ENCODE peak calls at places on chromosome 11, in five cellular contexts. R, E, I, F and V are unnamed samples.

GRCh38 chr11:120337133-120337895 is 1.1 kb downstream of the ARHGEF12 start:
- DNase-seq in R (peak), E (peak), I (peak), F (no peak), V (no peak)

GRCh38 chr11:1341928-1342524 is 32.6 kb upstream of the TOLLIP start:
- DNase-seq in R (no peak), E (no peak), I (no peak), F (no peak), V (no peak)

GRCh38 chr11:58958500-58958899 is 19.2 kb downstream of the GLYATL1 start:
- DNase-seq in R (peak), E (peak), I (peak), F (peak), V (no peak)

GRCh38 chr11:26247340-26247739 is 84.6 kb upstream of the ANO3 start:
- DNase-seq in R (no peak), E (no peak), I (no peak), F (no peak), V (no peak)

GRCh38 chr11:9756461-9756860 is 92.6 kb downstream of the SWAP70 start:
- DNase-seq in R (no peak), E (no peak), I (no peak), F (no peak), V (no peak)

GRCh38 chr11:108875134-108875533 is 210.3 kb downstream of the DDX10 start:
- DNase-seq in R (no peak), E (no peak), I (no peak), F (no peak), V (no peak)

GRCh38 chr11:126716456-126717083 is 284.0 kb downstream of the KIRREL3 start:
- DNase-seq in R (peak), E (peak), I (peak), F (peak), V (no peak)

GRCh38 chr11:8566613-8567210 is 27.3 kb downstream of the STK33 start:
- DNase-seq in R (no peak), E (peak), I (peak), F (peak), V (no peak)

GRCh38 chr11:36455658-36456111 is 54.4 kb downstream of the TRAF6 start:
- DNase-seq in R (no peak), E (peak), I (no peak), F (no peak), V (peak)

GRCh38 chr11:69121621-69122336 is 34.0 kb upstream of the SMIM38 start:
- DNase-seq in R (no peak), E (no peak), I (no peak), F (no peak), V (no peak)

GRCh38 chr11:119615003-119615878 is 113.8 kb downstream of the NECTIN1 start:
- DNase-seq in R (no peak), E (no peak), I (peak), F (peak), V (no peak)

GRCh38 chr11:15326535-15326934 is 211.8 kb downstream of the INSC start:
- DNase-seq in R (no peak), E (no peak), I (no peak), F (no peak), V (no peak)

GRCh38 chr11:2590951-2591754 is 108.6 kb downstream of the KCNQ1OT1 start:
- DNase-seq in R (peak), E (no peak), I (no peak), F (no peak), V (no peak)

GRCh38 chr11:69186316-69187266 is 30.9 kb downstream of the SMIM38 start:
- DNase-seq in R (no peak), E (peak), I (no peak), F (no peak), V (no peak)

GRCh38 chr11:2878782-2879181 is 6.8 kb downstream of the CDKN1C start:
- DNase-seq in R (no peak), E (no peak), I (no peak), F (no peak), V (no peak)

GRCh38 chr11:131681875-131682274 is 311.5 kb downstream of the NTM start:
- DNase-seq in R (no peak), E (no peak), I (no peak), F (no peak), V (no peak)

GRCh38 chr11:105100206-105100605 is 39.4 kb downstream of the CARD18 start:
- DNase-seq in R (no peak), E (no peak), I (no peak), F (no peak), V (no peak)

GRCh38 chr11:44949160-44950035 is 1.3 kb downstream of the TP53I11 start:
- DNase-seq in R (peak), E (peak), I (no peak), F (no peak), V (peak)

GRCh38 chr11:123518496-123519054 is 88.5 kb downstream of the GRAMD1B start:
- DNase-seq in R (no peak), E (no peak), I (no peak), F (no peak), V (no peak)

GRCh38 chr11:45091563-45092392 is 54.7 kb upstream of the PRDM11 start:
- DNase-seq in R (no peak), E (peak), I (no peak), F (no peak), V (no peak)

GRCh38 chr11:59728913-59729312 is 15.3 kb upstream of the OR10V1 start:
- DNase-seq in R (no peak), E (no peak), I (no peak), F (no peak), V (no peak)

GRCh38 chr11:110317516-110317932 is 21.1 kb upstream of the RDX start:
- DNase-seq in R (no peak), E (no peak), I (no peak), F (no peak), V (no peak)

GRCh38 chr11:46296520-46297448 is 19.3 kb downstream of the CREB3L1 start:
- DNase-seq in R (no peak), E (peak), I (no peak), F (no peak), V (peak)

GRCh38 chr11:119169272-119169719 is 771 bp downstream of the NLRX1 start:
- DNase-seq in R (peak), E (peak), I (peak), F (peak), V (peak)

GRCh38 chr11:449889-450808 is at the start of gene PTDSS2:
- DNase-seq in R (peak), E (peak), I (peak), F (peak), V (peak)

GRCh38 chr11:69541501-69542313 is 60.2 kb downstream of the LINC01488 start:
- DNase-seq in R (no peak), E (no peak), I (peak), F (no peak), V (no peak)

GRCh38 chr11:112831969-112832368 is 129.3 kb upstream of the NCAM1 start:
- DNase-seq in R (no peak), E (no peak), I (no peak), F (no peak), V (no peak)

GRCh38 chr11:76321820-76322524 is 59.0 kb downstream of the THAP12 start:
- DNase-seq in R (peak), E (peak), I (no peak), F (no peak), V (no peak)

GRCh38 chr11:70470127-70470526 is 71.8 kb downstream of the CTTN start:
- DNase-seq in R (no peak), E (no peak), I (no peak), F (no peak), V (no peak)

GRCh38 chr11:96155627-96156378 is 187.2 kb downstream of the MAML2 start:
- DNase-seq in R (peak), E (peak), I (peak), F (peak), V (peak)

GRCh38 chr11:14748093-14748492 is 104.5 kb downstream of the PDE3B start:
- DNase-seq in R (no peak), E (no peak), I (no peak), F (no peak), V (no peak)

GRCh38 chr11:29224739-29225384 is 792.0 kb downstream of the KCNA4 start:
- DNase-seq in R (peak), E (peak), I (no peak), F (no peak), V (no peak)

GRCh38 chr11:121523581-121524232 is 70.9 kb upstream of the SORL1-AS1 start:
- DNase-seq in R (no peak), E (peak), I (peak), F (no peak), V (no peak)

GRCh38 chr11:48081151-48082010 is 101.0 kb downstream of the PTPRJ start:
- DNase-seq in R (no peak), E (no peak), I (no peak), F (no peak), V (peak)

GRCh38 chr11:57402188-57403066 is 12.0 kb upstream of the PRG2 start:
- DNase-seq in R (no peak), E (no peak), I (no peak), F (peak), V (no peak)

GRCh38 chr11:73648629-73649046 is 2.3 kb downstream of the PLEKHB1 start:
- DNase-seq in R (no peak), E (peak), I (peak), F (no peak), V (no peak)

GRCh38 chr11:73645972-73646631 is at the start of gene PLEKHB1:
- DNase-seq in R (peak), E (peak), I (no peak), F (no peak), V (no peak)

GRCh38 chr11:73647459-73648100 is 1.2 kb downstream of the PLEKHB1 start:
- DNase-seq in R (peak), E (peak), I (peak), F (peak), V (peak)

GRCh38 chr11:73649206-73649605 is 2.8 kb downstream of the PLEKHB1 start:
- DNase-seq in R (no peak), E (peak), I (no peak), F (no peak), V (no peak)

GRCh38 chr11:73645570-73645969 is 811 bp upstream of the PLEKHB1 start:
- DNase-seq in R (no peak), E (peak), I (no peak), F (no peak), V (no peak)
- H3K27ac ChIP-seq in R (no peak), E (no peak), I (no peak), F (no peak), V (no peak)

GRCh38 chr11:35138058-35138457 is 913 bp upstream of the CD44 start:
- DNase-seq in R (no peak), E (no peak), I (no peak), F (no peak), V (no peak)
- H3K4me3 ChIP-seq in R (peak), E (no peak), I (no peak), F (peak), V (peak)

DNA sequence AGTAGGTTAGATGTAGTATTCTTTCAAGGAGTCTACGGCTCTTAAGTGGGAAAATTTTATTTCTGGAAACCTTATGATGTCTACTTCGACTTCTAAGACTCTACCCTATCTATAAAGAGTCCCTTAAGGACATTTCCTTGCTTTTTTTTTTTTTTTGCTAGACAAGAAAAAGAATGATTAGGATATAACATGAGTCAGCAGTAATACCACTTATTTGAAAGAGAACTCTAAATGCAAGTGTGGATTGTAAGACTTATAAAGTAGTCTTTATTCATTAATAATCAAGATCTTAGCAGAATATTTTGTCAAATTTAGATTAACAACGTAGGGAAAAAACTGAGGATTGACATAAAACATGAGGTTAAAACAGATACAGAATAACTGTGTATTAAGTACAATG is 71.0 kb downstream of the DKK3 start:
- DNase-seq in R (no peak), E (no peak), I (no peak), F (no peak), V (no peak)
- H3K27ac ChIP-seq in R (no peak), E (peak), I (no peak), F (no peak), V (no peak)

DNA sequence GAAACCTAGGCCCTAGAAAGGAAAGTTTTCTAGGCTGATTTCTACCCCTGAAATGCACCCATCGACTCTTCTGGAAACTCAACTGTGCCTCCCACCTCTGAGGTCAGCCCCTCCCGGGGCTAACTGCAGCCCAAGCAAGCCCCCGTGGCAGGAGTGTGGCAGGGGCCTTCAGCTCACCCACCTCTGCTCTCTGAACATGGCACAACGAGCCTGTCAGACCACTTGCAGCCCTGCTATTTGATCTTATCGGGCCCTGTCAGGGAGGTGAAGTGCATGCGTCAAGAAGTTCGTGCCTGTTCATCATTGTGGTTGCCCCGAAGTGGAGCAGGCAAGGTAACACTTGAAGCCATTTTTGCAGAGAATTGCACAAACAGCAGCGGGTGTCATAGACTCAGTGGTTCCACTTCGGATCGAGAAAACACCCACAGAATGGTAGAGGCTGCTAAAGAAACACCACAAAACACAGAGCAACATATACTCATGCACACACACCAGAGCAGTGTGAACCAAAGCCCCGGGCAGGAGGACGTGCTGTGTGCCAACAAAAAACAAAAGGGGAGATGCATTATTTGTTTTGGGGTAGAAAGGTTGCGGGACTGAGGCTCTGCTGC is 262.7 kb downstream of the ETS1 start:
- DNase-seq in R (no peak), E (no peak), I (no peak), F (no peak), V (no peak)
- H3K4me3 ChIP-seq in R (no peak), E (no peak), I (no peak), F (no peak), V (no peak)

DNA sequence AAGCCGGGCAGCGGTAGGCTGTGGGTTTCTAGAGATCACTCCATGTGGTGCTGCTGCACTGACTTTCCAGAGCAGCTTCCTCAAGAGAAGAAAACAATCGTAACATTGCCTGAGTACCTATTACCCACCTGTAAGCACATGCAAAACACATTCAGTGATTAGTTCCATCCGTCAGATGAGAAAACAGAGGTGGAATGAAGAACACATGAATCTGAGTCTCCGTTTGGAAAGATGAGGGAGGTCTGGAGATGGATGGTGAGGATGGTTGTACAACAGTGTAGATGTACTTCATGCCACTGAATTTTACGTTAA is 7.5 kb upstream of the SLCO2B1 start:
- DNase-seq in R (no peak), E (no peak), I (no peak), F (no peak), V (no peak)
- H3K27ac ChIP-seq in R (no peak), E (no peak), I (no peak), F (peak), V (no peak)